ENCODE peak calls at places on chromosome X, in ten cellular contexts. N is lower leg skin; E is stimulated activated CD4-positive, alpha-beta T cell treated with anti-CD3 and anti-CD28 coated beads, TNF-alpha, amount 100 ng/mL, for 1 hour; M is NCI-H1092 treated with DMSO at 0.1 percent for 48 hours; U is iris pigment epithelial cell; O is A172; T is AG10803; A is AG08396; L is heart left ventricle; I is RPMI7951. Z is an unnamed sample.

GRCh38 chrX:78011846-78012245 is 42.4 kb upstream of the PGAM4 start:
- DNase-seq in N (no peak), E (no peak), M (no peak), U (peak), O (no peak), T (peak), A (no peak), L (no peak), I (no peak), Z (peak)

GRCh38 chrX:151184705-151185104 is 8.3 kb downstream of the GPR50 start:
- DNase-seq in N (no peak), E (no peak), M (no peak), U (no peak), O (no peak), T (no peak), A (no peak), L (no peak), I (no peak), Z (no peak)

GRCh38 chrX:16436348-16437188 is 213.4 kb upstream of the S100G start:
- DNase-seq in N (peak), E (peak), M (peak), U (peak), O (peak), T (peak), A (peak), L (peak), I (peak), Z (peak)

GRCh38 chrX:97039363-97040029 is 155.8 kb downstream of the RPA4 start:
- DNase-seq in N (no peak), E (no peak), M (no peak), U (peak), O (no peak), T (peak), A (no peak), L (peak), I (peak), Z (peak)

GRCh38 chrX:28701222-28701621 is 114.0 kb downstream of the IL1RAPL1 start:
- DNase-seq in N (no peak), E (no peak), M (no peak), U (peak), O (no peak), T (no peak), A (no peak), L (no peak), I (no peak), Z (no peak)

GRCh38 chrX:121365572-121366161 is 318.3 kb downstream of the GLUD2 start:
- DNase-seq in N (no peak), E (no peak), M (no peak), U (no peak), O (no peak), T (no peak), A (no peak), L (no peak), I (no peak), Z (no peak)

GRCh38 chrX:102858826-102859627 is 78.0 kb upstream of the RAB40AL start:
- DNase-seq in N (no peak), E (no peak), M (no peak), U (peak), O (no peak), T (peak), A (no peak), L (no peak), I (peak), Z (peak)

GRCh38 chrX:15310117-15310516 is 5.3 kb downstream of the ASB11 start:
- DNase-seq in N (no peak), E (no peak), M (peak), U (peak), O (peak), T (peak), A (peak), L (peak), I (peak), Z (peak)

Z was measured in GM23248.